ENCODE peak calls at places on chromosomes 16 and 17, in six cellular contexts. Z, Y, U, W, P and H are unnamed samples.

GRCh38 chr16:11977206-11978041 is 890 bp downstream of the SNX29 start:
- DNase-seq in Z (no peak), Y (no peak), U (no peak), W (peak; percentile 92), P (no peak), H (no peak)

GRCh38 chr17:77470800-77471733 is 330.3 kb downstream of the SEC14L1 start:
- DNase-seq in Z (no peak), Y (no peak), U (no peak), W (no peak), P (no peak), H (no peak)

GRCh38 chr16:89982318-89982717 is 33.8 kb downstream of the DEF8 start:
- DNase-seq in Z (no peak), Y (no peak), U (no peak), W (no peak), P (no peak), H (no peak)

GRCh38 chr17:42484304-42484703 is 25.6 kb downstream of the ATP6V0A1 start:
- DNase-seq in Z (no peak), Y (no peak), U (no peak), W (no peak), P (no peak), H (no peak)

GRCh38 chr17:9050801-9051401 is 29.6 kb downstream of the NTN1 start:
- DNase-seq in Z (no peak), Y (no peak), U (no peak), W (no peak), P (no peak), H (no peak)

GRCh38 chr16:3029499-3030127 is 5.8 kb downstream of the THOC6 start:
- DNase-seq in Z (no peak), Y (no peak), U (no peak), W (peak; percentile 67), P (no peak), H (no peak)

GRCh38 chr17:36544049-36544319 is 735 bp upstream of the GGNBP2 start:
- DNase-seq in Z (peak; percentile 29), Y (no peak), U (no peak), W (peak; percentile 53), P (peak; percentile 0), H (no peak)

GRCh38 chr16:66416136-66416535 is 11.0 kb upstream of the BEAN1 start:
- DNase-seq in Z (no peak), Y (no peak), U (no peak), W (no peak), P (no peak), H (no peak)

GRCh38 chr17:43126911-43127290 is 1.7 kb upstream of the BRCA1 start:
- DNase-seq in Z (no peak), Y (no peak), U (no peak), W (no peak), P (no peak), H (no peak)

GRCh38 chr16:28326881-28327610 is 34.7 kb downstream of the SBK1 start:
- DNase-seq in Z (no peak), Y (peak; percentile 75), U (peak; percentile 77), W (peak; percentile 84), P (no peak), H (peak; percentile 56)

GRCh38 chr17:43760254-43760852 is 1.8 kb upstream of the SOST start:
- DNase-seq in Z (peak; percentile 79), Y (peak; percentile 82), U (peak; percentile 98), W (peak; percentile 94), P (peak; percentile 75), H (peak; percentile 90)

GRCh38 chr16:10806698-10807097 is 11.9 kb downstream of the TVP23A start:
- DNase-seq in Z (no peak), Y (no peak), U (no peak), W (no peak), P (no peak), H (no peak)

GRCh38 chr16:87240211-87241134 is 76.7 kb downstream of the C16orf95 start:
- DNase-seq in Z (no peak), Y (no peak), U (no peak), W (peak; percentile 80), P (no peak), H (no peak)

GRCh38 chr17:81926451-81927144 is 937 bp downstream of the MAFG start:
- DNase-seq in Z (peak; percentile 39), Y (peak; percentile 59), U (peak; percentile 69), W (peak; percentile 90), P (peak; percentile 38), H (no peak)

GRCh38 chr17:79485399-79485985 is 125.4 kb downstream of the RBFOX3 start:
- DNase-seq in Z (no peak), Y (no peak), U (no peak), W (no peak), P (no peak), H (no peak)

GRCh38 chr17:68344701-68345136 is 53.4 kb downstream of the ARSG start:
- DNase-seq in Z (no peak), Y (no peak), U (no peak), W (no peak), P (no peak), H (no peak)

GRCh38 chr16:20023190-20023589 is 50.5 kb downstream of the GPR139 start:
- DNase-seq in Z (no peak), Y (no peak), U (peak; percentile 46), W (no peak), P (no peak), H (no peak)

GRCh38 chr16:1983053-1983543 is 895 bp upstream of the GFER start:
- DNase-seq in Z (no peak), Y (no peak), U (no peak), W (no peak), P (no peak), H (no peak)

GRCh38 chr17:64920419-64921172 is 1.3 kb upstream of the LRRC37A3 start:
- DNase-seq in Z (no peak), Y (no peak), U (no peak), W (no peak), P (no peak), H (no peak)

GRCh38 chr16:1707193-1707790 is 1.3 kb downstream of the MAPK8IP3 start:
- DNase-seq in Z (no peak), Y (no peak), U (peak; percentile 12), W (peak; percentile 56), P (no peak), H (peak; percentile 15)

GRCh38 chr16:85228970-85229430 is 116.7 kb upstream of the CIBAR2 start:
- DNase-seq in Z (no peak), Y (no peak), U (no peak), W (no peak), P (no peak), H (no peak)

GRCh38 chr16:83953796-83954576 is 946 bp downstream of the OSGIN1 start:
- DNase-seq in Z (no peak), Y (no peak), U (no peak), W (no peak), P (peak; percentile 4), H (peak; percentile 15)

GRCh38 chr16:67294927-67295326 is 15.6 kb downstream of the PLEKHG4 start:
- DNase-seq in Z (no peak), Y (no peak), U (no peak), W (peak; percentile 76), P (no peak), H (no peak)

GRCh38 chr16:48611329-48612137 is 1.6 kb upstream of the N4BP1 start:
- DNase-seq in Z (no peak), Y (no peak), U (no peak), W (no peak), P (no peak), H (no peak)

GRCh38 chr16:84314373-84314772 is 19.7 kb downstream of the WFDC1 start:
- DNase-seq in Z (no peak), Y (no peak), U (no peak), W (no peak), P (no peak), H (peak; percentile 40)

GRCh38 chr16:50314665-50315064 is 48.3 kb downstream of the ADCY7 start:
- DNase-seq in Z (no peak), Y (no peak), U (no peak), W (no peak), P (no peak), H (no peak)

GRCh38 chr16:14088155-14088753 is 17.1 kb downstream of the MRTFB start:
- DNase-seq in Z (no peak), Y (no peak), U (no peak), W (no peak), P (no peak), H (no peak)

GRCh38 chr16:1162701-1163566 is 10.0 kb downstream of the CACNA1H start:
- DNase-seq in Z (no peak), Y (no peak), U (no peak), W (no peak), P (no peak), H (no peak)

GRCh38 chr16:84349852-84350565 is 18.3 kb upstream of the ATP2C2 start:
- DNase-seq in Z (no peak), Y (no peak), U (no peak), W (no peak), P (no peak), H (no peak)

GRCh38 chr16:69709456-69710084 is 16.8 kb downstream of the NQO1 start:
- DNase-seq in Z (no peak), Y (no peak), U (no peak), W (peak; percentile 72), P (peak; percentile 35), H (peak; percentile 49)

GRCh38 chr16:5228369-5228768 is 130.8 kb upstream of the EEF2KMT start:
- DNase-seq in Z (no peak), Y (no peak), U (peak; percentile 30), W (no peak), P (no peak), H (no peak)

GRCh38 chr17:19757536-19758180 is 9.6 kb upstream of the ALDH3A1 start:
- DNase-seq in Z (no peak), Y (no peak), U (no peak), W (no peak), P (no peak), H (no peak)

GRCh38 chr17:76039121-76039520 is 12.0 kb upstream of the EVPL start:
- DNase-seq in Z (no peak), Y (no peak), U (no peak), W (no peak), P (no peak), H (no peak)

GRCh38 chr16:79114759-79115158 is 485.8 kb downstream of the MAF start:
- DNase-seq in Z (no peak), Y (no peak), U (no peak), W (no peak), P (no peak), H (peak; percentile 11)

GRCh38 chr17:74325743-74326379 is at the start of gene KIF19:
- DNase-seq in Z (peak; percentile 27), Y (no peak), U (peak; percentile 77), W (peak; percentile 54), P (no peak), H (peak; percentile 26)